ENCODE peak calls at places on chromosome 10, in five cellular contexts. V is sigmoid colon, N is GM04503, T is NCI-H460, B is HCEC 1CT. G is an unnamed sample.

GRCh38 chr10:2610946-2611345 is 456.4 kb upstream of the PFKP start:
- DNase-seq in V (no peak), N (no peak), T (no peak), B (no peak), G (no peak)

GRCh38 chr10:15200626-15201025 is 32.1 kb upstream of the NMT2 start:
- DNase-seq in V (no peak), N (peak), T (peak), B (peak), G (no peak)

GRCh38 chr10:3102721-3103410 is 35.5 kb downstream of the PFKP start:
- DNase-seq in V (peak), N (no peak), T (no peak), B (no peak), G (peak)

GRCh38 chr10:32793033-32793432 is 165.0 kb downstream of the ITGB1 start:
- DNase-seq in V (no peak), N (no peak), T (no peak), B (no peak), G (no peak)

GRCh38 chr10:50544857-50545429 is 78.8 kb downstream of the SGMS1 start:
- DNase-seq in V (no peak), N (no peak), T (no peak), B (no peak), G (no peak)

GRCh38 chr10:966466-967235 is 21.6 kb upstream of the GTPBP4 start:
- DNase-seq in V (no peak), N (no peak), T (no peak), B (no peak), G (no peak)

GRCh38 chr10:3048114-3049019 is 19.0 kb upstream of the PFKP start:
- DNase-seq in V (no peak), N (no peak), T (no peak), B (peak), G (no peak)

GRCh38 chr10:11035318-11035920 is 17.7 kb downstream of the CELF2 start:
- DNase-seq in V (peak), N (peak), T (no peak), B (peak), G (no peak)

GRCh38 chr10:48625013-48625412 is 20.1 kb upstream of the ARHGAP22 start:
- DNase-seq in V (no peak), N (no peak), T (no peak), B (peak), G (no peak)

GRCh38 chr10:132711618-132712051 is 74.3 kb downstream of the NKX6-2 start:
- DNase-seq in V (peak), N (no peak), T (no peak), B (no peak), G (no peak)

GRCh38 chr10:58217612-58218011 is 50.1 kb downstream of the IPMK start:
- DNase-seq in V (no peak), N (no peak), T (no peak), B (peak), G (no peak)

GRCh38 chr10:24707445-24707844 is 16.2 kb downstream of the ARHGAP21 start:
- DNase-seq in V (no peak), N (no peak), T (no peak), B (no peak), G (no peak)

GRCh38 chr10:23432161-23432560 is 6.7 kb upstream of the OTUD1 start:
- DNase-seq in V (no peak), N (no peak), T (no peak), B (peak), G (no peak)

GRCh38 chr10:110337906-110338305 is 33.2 kb upstream of the SMNDC1 start:
- DNase-seq in V (no peak), N (no peak), T (no peak), B (peak), G (no peak)

GRCh38 chr10:20215547-20216152 is 399.4 kb downstream of the PLXDC2 start:
- DNase-seq in V (no peak), N (no peak), T (no peak), B (no peak), G (no peak)

GRCh38 chr10:86389441-86390193 is 23.0 kb upstream of the GRID1 start:
- DNase-seq in V (peak), N (no peak), T (no peak), B (no peak), G (no peak)

GRCh38 chr10:89207801-89208551 is 859 bp upstream of the CH25H start:
- DNase-seq in V (peak), N (no peak), T (peak), B (peak), G (no peak)

GRCh38 chr10:131860806-131861440 is 39.9 kb upstream of the PPP2R2D start:
- DNase-seq in V (peak), N (no peak), T (no peak), B (no peak), G (no peak)

GRCh38 chr10:63494951-63495350 is 26.2 kb upstream of the REEP3 start:
- DNase-seq in V (no peak), N (no peak), T (no peak), B (no peak), G (no peak)

GRCh38 chr10:26725837-26726727 is 28.6 kb downstream of the PDSS1 start:
- DNase-seq in V (peak), N (no peak), T (peak), B (peak), G (peak)

GRCh38 chr10:92691042-92691590 is 1.4 kb downstream of the HHEX start:
- DNase-seq in V (peak), N (no peak), T (no peak), B (no peak), G (no peak)

G was measured in LNCaP clone FGC.